ENCODE peak calls at places on chromosomes 6 and 20, in eight cellular contexts. One of them, this sample, is unnamed.

GRCh38 chr6:138465007-138465645 is 34.2 kb downstream of the NHSL1 start:
- DNase-seq in pancreas: no peak
- DNase-seq in A549: peak
- DNase-seq in fibroblast of villous mesenchyme: peak
- DNase-seq in endothelial cell: no peak
- DNase-seq in cardiac fibroblast: peak
- DNase-seq in A673: peak
- DNase-seq in upper lobe of right lung: no peak
- DNase-seq in this sample: peak

GRCh38 chr20:4684837-4685413 is 36.8 kb upstream of the PRND start:
- DNase-seq in pancreas: no peak
- DNase-seq in A549: no peak
- DNase-seq in fibroblast of villous mesenchyme: peak
- DNase-seq in endothelial cell: no peak
- DNase-seq in cardiac fibroblast: peak
- DNase-seq in A673: no peak
- DNase-seq in upper lobe of right lung: no peak
- DNase-seq in this sample: no peak

GRCh38 chr6:8187209-8187608 is 84.9 kb upstream of the EEF1E1 start:
- DNase-seq in pancreas: no peak
- DNase-seq in A549: no peak
- DNase-seq in fibroblast of villous mesenchyme: no peak
- DNase-seq in endothelial cell: no peak
- DNase-seq in cardiac fibroblast: no peak
- DNase-seq in A673: no peak
- DNase-seq in upper lobe of right lung: no peak
- DNase-seq in this sample: no peak

GRCh38 chr6:122719176-122719575 is 60.3 kb upstream of the FABP7 start:
- DNase-seq in pancreas: no peak
- DNase-seq in A549: no peak
- DNase-seq in fibroblast of villous mesenchyme: no peak
- DNase-seq in endothelial cell: no peak
- DNase-seq in cardiac fibroblast: no peak
- DNase-seq in A673: no peak
- DNase-seq in upper lobe of right lung: no peak
- DNase-seq in this sample: no peak

GRCh38 chr6:141752677-141753076 is 380.0 kb upstream of the GJE1 start:
- DNase-seq in pancreas: no peak
- DNase-seq in A549: no peak
- DNase-seq in fibroblast of villous mesenchyme: peak
- DNase-seq in endothelial cell: no peak
- DNase-seq in cardiac fibroblast: no peak
- DNase-seq in A673: no peak
- DNase-seq in upper lobe of right lung: no peak
- DNase-seq in this sample: no peak

GRCh38 chr6:36727491-36728021 is 29.9 kb downstream of the RAB44 start:
- DNase-seq in pancreas: no peak
- DNase-seq in A549: no peak
- DNase-seq in fibroblast of villous mesenchyme: no peak
- DNase-seq in endothelial cell: no peak
- DNase-seq in cardiac fibroblast: peak
- DNase-seq in A673: no peak
- DNase-seq in upper lobe of right lung: no peak
- DNase-seq in this sample: no peak

GRCh38 chr6:104483225-104483834 is 376.4 kb downstream of the HACE1 start:
- DNase-seq in pancreas: no peak
- DNase-seq in A549: no peak
- DNase-seq in fibroblast of villous mesenchyme: peak
- DNase-seq in endothelial cell: no peak
- DNase-seq in cardiac fibroblast: peak
- DNase-seq in A673: peak
- DNase-seq in upper lobe of right lung: no peak
- DNase-seq in this sample: peak

GRCh38 chr6:154169193-154169847 is 130.3 kb downstream of the OPRM1 start:
- DNase-seq in pancreas: no peak
- DNase-seq in A549: no peak
- DNase-seq in fibroblast of villous mesenchyme: no peak
- DNase-seq in endothelial cell: no peak
- DNase-seq in cardiac fibroblast: no peak
- DNase-seq in A673: no peak
- DNase-seq in upper lobe of right lung: peak
- DNase-seq in this sample: no peak

GRCh38 chr6:1182722-1183521 is 129.0 kb upstream of the FOXQ1 start:
- DNase-seq in pancreas: no peak
- DNase-seq in A549: no peak
- DNase-seq in fibroblast of villous mesenchyme: no peak
- DNase-seq in endothelial cell: no peak
- DNase-seq in cardiac fibroblast: no peak
- DNase-seq in A673: no peak
- DNase-seq in upper lobe of right lung: no peak
- DNase-seq in this sample: no peak

GRCh38 chr20:62426678-62427077 is 661 bp downstream of the RBBP8NL start:
- DNase-seq in pancreas: peak
- DNase-seq in A549: no peak
- DNase-seq in fibroblast of villous mesenchyme: no peak
- DNase-seq in endothelial cell: no peak
- DNase-seq in cardiac fibroblast: no peak
- DNase-seq in A673: no peak
- DNase-seq in upper lobe of right lung: peak
- DNase-seq in this sample: peak

GRCh38 chr6:3592371-3592941 is 135.6 kb upstream of the SLC22A23 start:
- DNase-seq in pancreas: no peak
- DNase-seq in A549: peak
- DNase-seq in fibroblast of villous mesenchyme: peak
- DNase-seq in endothelial cell: no peak
- DNase-seq in cardiac fibroblast: peak
- DNase-seq in A673: peak
- DNase-seq in upper lobe of right lung: no peak
- DNase-seq in this sample: no peak

GRCh38 chr6:75882734-75883133 is 133.7 kb downstream of the MYO6 start:
- DNase-seq in pancreas: no peak
- DNase-seq in A549: no peak
- DNase-seq in fibroblast of villous mesenchyme: peak
- DNase-seq in endothelial cell: no peak
- DNase-seq in cardiac fibroblast: peak
- DNase-seq in A673: no peak
- DNase-seq in upper lobe of right lung: no peak
- DNase-seq in this sample: no peak

GRCh38 chr6:88013015-88013414 is 34.6 kb upstream of the SPACA1 start:
- DNase-seq in pancreas: no peak
- DNase-seq in A549: no peak
- DNase-seq in fibroblast of villous mesenchyme: no peak
- DNase-seq in endothelial cell: no peak
- DNase-seq in cardiac fibroblast: no peak
- DNase-seq in A673: no peak
- DNase-seq in upper lobe of right lung: no peak
- DNase-seq in this sample: no peak

GRCh38 chr6:111776236-111777189 is 96.7 kb downstream of the FYN start:
- DNase-seq in pancreas: no peak
- DNase-seq in A549: no peak
- DNase-seq in fibroblast of villous mesenchyme: peak
- DNase-seq in endothelial cell: no peak
- DNase-seq in cardiac fibroblast: no peak
- DNase-seq in A673: no peak
- DNase-seq in upper lobe of right lung: no peak
- DNase-seq in this sample: no peak

GRCh38 chr6:125546827-125547226 is 202.6 kb upstream of the HEY2 start:
- DNase-seq in pancreas: no peak
- DNase-seq in A549: no peak
- DNase-seq in fibroblast of villous mesenchyme: peak
- DNase-seq in endothelial cell: no peak
- DNase-seq in cardiac fibroblast: peak
- DNase-seq in A673: peak
- DNase-seq in upper lobe of right lung: no peak
- DNase-seq in this sample: peak

GRCh38 chr20:20752712-20753111 is 40.3 kb upstream of the RALGAPA2 start:
- DNase-seq in pancreas: no peak
- DNase-seq in A549: no peak
- DNase-seq in fibroblast of villous mesenchyme: no peak
- DNase-seq in endothelial cell: no peak
- DNase-seq in cardiac fibroblast: no peak
- DNase-seq in A673: peak
- DNase-seq in upper lobe of right lung: no peak
- DNase-seq in this sample: no peak

GRCh38 chr20:19022118-19022575 is 190.3 kb upstream of the SLC24A3 start:
- DNase-seq in pancreas: no peak
- DNase-seq in A549: no peak
- DNase-seq in fibroblast of villous mesenchyme: no peak
- DNase-seq in endothelial cell: no peak
- DNase-seq in cardiac fibroblast: no peak
- DNase-seq in A673: no peak
- DNase-seq in upper lobe of right lung: no peak
- DNase-seq in this sample: no peak

GRCh38 chr20:19017104-19017690 is 195.2 kb upstream of the SLC24A3 start:
- DNase-seq in pancreas: no peak
- DNase-seq in A549: no peak
- DNase-seq in fibroblast of villous mesenchyme: no peak
- DNase-seq in endothelial cell: no peak
- DNase-seq in cardiac fibroblast: no peak
- DNase-seq in A673: no peak
- DNase-seq in upper lobe of right lung: no peak
- DNase-seq in this sample: no peak

GRCh38 chr20:19022791-19023448 is 189.5 kb upstream of the SLC24A3 start:
- DNase-seq in pancreas: no peak
- DNase-seq in A549: no peak
- DNase-seq in fibroblast of villous mesenchyme: no peak
- DNase-seq in endothelial cell: no peak
- DNase-seq in cardiac fibroblast: no peak
- DNase-seq in A673: no peak
- DNase-seq in upper lobe of right lung: no peak
- DNase-seq in this sample: no peak

GRCh38 chr20:19021406-19022117 is 190.9 kb upstream of the SLC24A3 start:
- DNase-seq in pancreas: no peak
- DNase-seq in A549: no peak
- DNase-seq in fibroblast of villous mesenchyme: no peak
- DNase-seq in endothelial cell: no peak
- DNase-seq in cardiac fibroblast: no peak
- DNase-seq in A673: no peak
- DNase-seq in upper lobe of right lung: no peak
- DNase-seq in this sample: no peak

DNA sequence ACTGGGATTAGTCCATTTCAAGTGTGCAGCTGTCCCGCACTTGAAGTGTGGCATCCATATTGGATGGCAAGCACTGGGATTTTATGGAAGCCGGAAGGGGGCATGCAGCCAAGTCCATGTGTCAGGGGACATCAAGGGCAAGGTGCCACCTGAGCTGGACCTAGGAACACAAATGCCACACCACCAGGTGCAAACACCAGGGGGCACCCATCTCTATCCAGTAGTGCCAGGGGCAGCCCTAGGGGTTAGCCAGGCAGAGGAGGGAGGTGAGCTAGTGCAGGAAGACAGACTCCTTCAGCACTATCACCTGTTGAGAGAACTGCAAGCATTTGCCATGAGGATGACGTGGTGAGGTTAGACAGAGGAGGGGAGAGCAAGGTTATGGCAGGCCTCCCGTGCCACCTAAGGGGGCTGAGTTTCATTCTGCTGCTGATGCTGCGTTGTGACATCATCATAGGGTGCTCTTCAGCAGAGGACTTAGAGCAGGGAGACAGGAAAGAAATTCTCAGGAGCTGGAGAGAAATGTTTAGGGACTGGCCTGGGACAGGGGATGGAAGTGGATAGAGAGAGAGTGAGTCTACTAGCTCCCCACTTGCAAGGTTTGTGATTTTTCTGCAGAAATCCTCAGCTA is 192.6 kb upstream of the SLC24A3 start:
- DNase-seq in pancreas: no peak
- DNase-seq in A549: no peak
- DNase-seq in fibroblast of villous mesenchyme: no peak
- DNase-seq in endothelial cell: no peak
- DNase-seq in cardiac fibroblast: no peak
- DNase-seq in A673: no peak
- DNase-seq in upper lobe of right lung: no peak
- DNase-seq in this sample: no peak
- TF ChIP-seq CTCF in pancreas: no peak
- TF ChIP-seq CTCF in A549: no peak
- TF ChIP-seq CTCF in fibroblast of villous mesenchyme: no peak
- TF ChIP-seq CTCF in endothelial cell: no peak
- TF ChIP-seq CTCF in cardiac fibroblast: no peak
- TF ChIP-seq CTCF in A673: peak
- TF ChIP-seq CTCF in upper lobe of right lung: no peak
- TF ChIP-seq CTCF in this sample: peak

GRCh38 chr20:41507851-41508250 is 110.3 kb downstream of the CHD6 start:
- DNase-seq in pancreas: no peak
- DNase-seq in A549: no peak
- DNase-seq in fibroblast of villous mesenchyme: no peak
- DNase-seq in endothelial cell: no peak
- DNase-seq in cardiac fibroblast: no peak
- DNase-seq in A673: no peak
- DNase-seq in upper lobe of right lung: no peak
- DNase-seq in this sample: no peak
- TF ChIP-seq CTCF in pancreas: no peak
- TF ChIP-seq CTCF in A549: no peak
- TF ChIP-seq CTCF in fibroblast of villous mesenchyme: no peak
- TF ChIP-seq CTCF in endothelial cell: no peak
- TF ChIP-seq CTCF in cardiac fibroblast: no peak
- TF ChIP-seq CTCF in A673: no peak
- TF ChIP-seq CTCF in upper lobe of right lung: no peak
- TF ChIP-seq CTCF in this sample: no peak

DNA sequence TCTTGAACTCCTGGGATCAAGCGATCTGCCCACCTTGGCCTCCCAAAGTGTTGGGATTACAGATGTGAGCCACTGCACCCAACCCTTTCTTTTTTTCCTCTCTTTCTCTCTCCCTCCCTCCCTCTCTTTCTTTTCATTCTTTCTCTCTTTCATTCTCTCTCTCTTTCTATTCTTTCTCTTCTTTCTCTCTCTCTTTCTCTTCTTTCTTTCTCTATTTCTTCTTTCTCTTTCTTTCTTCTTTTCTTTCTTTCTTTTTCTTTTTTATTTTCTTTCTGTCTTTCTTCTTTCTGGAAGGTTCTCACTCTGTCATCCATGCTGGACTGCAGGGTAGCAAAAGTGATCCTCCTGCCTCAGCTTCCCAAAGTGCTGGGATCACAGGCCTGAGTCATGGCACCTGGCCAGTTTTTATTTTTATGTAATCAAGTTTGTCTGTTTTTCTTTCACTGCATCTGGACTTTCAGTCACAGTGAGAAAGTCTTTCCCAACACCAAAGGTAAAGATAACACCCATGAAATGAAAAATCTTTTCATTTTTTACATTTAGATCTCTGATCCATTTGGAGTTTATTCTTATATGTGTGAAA is 20.2 kb upstream of the BCLAF1 start:
- DNase-seq in pancreas: no peak
- DNase-seq in A549: no peak
- DNase-seq in fibroblast of villous mesenchyme: no peak
- DNase-seq in endothelial cell: no peak
- DNase-seq in cardiac fibroblast: no peak
- DNase-seq in A673: no peak
- DNase-seq in upper lobe of right lung: no peak
- DNase-seq in this sample: no peak
- TF ChIP-seq CTCF in pancreas: no peak
- TF ChIP-seq CTCF in A549: no peak
- TF ChIP-seq CTCF in fibroblast of villous mesenchyme: no peak
- TF ChIP-seq CTCF in endothelial cell: no peak
- TF ChIP-seq CTCF in cardiac fibroblast: no peak
- TF ChIP-seq CTCF in A673: no peak
- TF ChIP-seq CTCF in upper lobe of right lung: no peak
- TF ChIP-seq CTCF in this sample: no peak

DNA sequence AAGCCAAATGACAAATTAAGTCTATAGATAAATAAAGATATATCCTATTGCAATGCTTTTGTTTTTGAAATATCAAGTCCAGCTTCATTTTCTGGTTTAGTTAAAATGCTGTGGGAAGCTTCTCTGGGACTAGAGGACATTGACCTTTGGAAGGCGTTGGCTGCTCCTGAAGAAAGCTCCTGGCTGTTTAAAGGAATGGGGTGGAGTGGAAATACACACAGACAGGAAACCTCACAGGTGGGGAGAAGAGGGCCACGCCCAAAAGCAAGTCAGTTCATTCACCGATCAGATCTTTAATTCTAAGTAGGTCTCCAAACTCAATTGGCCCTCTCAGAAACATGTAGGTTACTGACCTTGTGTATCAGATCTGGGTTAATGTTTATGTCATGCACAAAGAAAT is 59.6 kb downstream of the SPTLC3 start:
- DNase-seq in pancreas: no peak
- DNase-seq in A549: no peak
- DNase-seq in fibroblast of villous mesenchyme: no peak
- DNase-seq in endothelial cell: no peak
- DNase-seq in cardiac fibroblast: no peak
- DNase-seq in A673: no peak
- DNase-seq in upper lobe of right lung: no peak
- DNase-seq in this sample: no peak
- TF ChIP-seq CTCF in pancreas: no peak
- TF ChIP-seq CTCF in A549: no peak
- TF ChIP-seq CTCF in fibroblast of villous mesenchyme: no peak
- TF ChIP-seq CTCF in endothelial cell: no peak
- TF ChIP-seq CTCF in cardiac fibroblast: no peak
- TF ChIP-seq CTCF in A673: no peak
- TF ChIP-seq CTCF in upper lobe of right lung: no peak
- TF ChIP-seq CTCF in this sample: no peak

This sample was measured in GM23338.